ENCODE peak calls at places on chromosomes 13 and 19, in nine cellular contexts. P is HCT116, C is tibial nerve, T is keratinocyte, N is psoas muscle, B is K562, S is MM.1S, V is mucosa of descending colon, J is tibial artery. Y is an unnamed sample.

GRCh38 chr19:39098365-39099269 is 14.4 kb downstream of the ACP7 start:
- DNase-seq in P (no peak), V (no peak), J (no peak), N (no peak), T (no peak), C (no peak), S (no peak), B (no peak), Y (no peak)

GRCh38 chr13:104571161-104571889 is 1505.1 kb upstream of the SLC10A2 start:
- DNase-seq in N (peak; percentile 28), S (peak; percentile 28), P (peak; percentile 79), T (no peak), C (peak; percentile 46), B (no peak), V (peak; percentile 91), J (peak; percentile 69), Y (peak; percentile 37)

GRCh38 chr13:31518666-31519065 is 220.7 kb upstream of the RXFP2 start:
- DNase-seq in J (no peak), S (no peak), V (no peak), N (no peak), B (no peak), T (no peak), C (no peak), P (no peak), Y (no peak)

GRCh38 chr13:99288069-99288468 is 19.1 kb downstream of the GPR183 start:
- DNase-seq in B (no peak), V (no peak), C (no peak), S (no peak), P (no peak), N (no peak), T (no peak), J (no peak), Y (no peak)

GRCh38 chr19:30481823-30482222 is 109.6 kb downstream of the ZNF536 start:
- DNase-seq in P (no peak), S (no peak), V (no peak), B (no peak), J (no peak), N (no peak), T (no peak), C (no peak), Y (no peak)

GRCh38 chr13:111449041-111449440 is 128.6 kb downstream of the TEX29 start:
- DNase-seq in V (no peak), N (no peak), C (no peak), P (no peak), J (no peak), B (no peak), S (no peak), T (no peak), Y (no peak)

GRCh38 chr13:100533588-100534041 is 55.0 kb downstream of the GGACT start:
- DNase-seq in C (no peak), N (no peak), B (no peak), J (no peak), V (peak; percentile 36), S (no peak), T (no peak), P (no peak), Y (no peak)

GRCh38 chr13:110853235-110853721 is 61.6 kb downstream of the ANKRD10 start:
- DNase-seq in B (no peak), P (no peak), T (no peak), J (no peak), S (no peak), N (no peak), C (no peak), V (no peak), Y (no peak)

GRCh38 chr13:43663474-43664090 is 123.2 kb downstream of the ENOX1 start:
- DNase-seq in S (no peak), V (no peak), T (no peak), C (no peak), J (no peak), N (no peak), B (no peak), P (no peak), Y (no peak)

GRCh38 chr19:36489920-36490415 is 607 bp upstream of the ZNF566 start:
- DNase-seq in V (peak; percentile 85), P (no peak), N (no peak), S (peak; percentile 18), T (peak; percentile 75), J (peak; percentile 83), C (peak; percentile 17), B (peak; percentile 87), Y (peak; percentile 90)

DNA sequence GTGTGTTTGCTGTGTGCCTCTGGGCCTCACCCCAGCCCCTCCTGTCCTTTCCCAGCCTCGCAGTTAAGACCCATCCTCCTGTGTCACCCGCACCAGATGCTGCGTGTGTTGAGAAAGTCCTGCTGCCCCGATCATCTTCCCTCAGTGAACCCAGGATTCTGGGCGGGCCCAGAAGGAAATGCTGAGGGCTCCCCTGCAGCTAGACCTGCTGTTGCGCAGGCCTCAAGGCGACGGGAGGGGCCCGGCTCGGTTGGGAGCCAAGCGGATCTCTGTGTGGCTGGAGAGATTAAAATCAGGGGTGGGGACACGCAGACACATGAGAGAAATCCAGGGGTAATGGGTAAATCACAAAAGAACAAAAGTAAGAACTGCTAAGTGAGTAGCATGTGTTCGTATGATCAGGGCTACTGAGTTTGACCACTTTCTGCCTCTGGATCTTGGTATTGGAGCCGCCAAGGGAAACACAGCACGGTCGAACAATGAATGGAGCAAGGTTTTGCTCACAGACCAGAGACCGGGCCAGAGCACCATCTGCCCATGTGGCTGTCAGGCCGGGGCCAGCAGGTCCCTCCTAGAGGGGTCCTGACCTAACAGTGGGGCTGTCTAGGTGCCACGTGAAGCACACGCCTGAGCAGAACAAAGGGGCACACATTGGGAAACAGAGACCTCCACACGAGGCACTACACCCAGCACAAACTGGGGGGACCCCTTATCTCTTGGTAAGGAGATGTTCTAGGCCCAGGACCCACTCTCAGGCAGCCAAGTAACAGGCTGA is 7.1 kb downstream of the ZSCAN1 start:
- DNase-seq in T (no peak), B (no peak), N (no peak), V (no peak), S (no peak), J (no peak), C (no peak), P (no peak), Y (no peak)
- H3K9me3 ChIP-seq in T (peaks cover 19% of the 10 kb centered on the region), B (no peaks in the 10 kb centered on the region), N (peaks cover 12% of the 10 kb centered on the region), V (peaks cover 72% of the 10 kb centered on the region), S (no peaks in the 10 kb centered on the region), J (peaks cover 97% of the 10 kb centered on the region), C (no peaks in the 10 kb centered on the region), P (no peaks in the 10 kb centered on the region), Y (peaks cover 15% of the 10 kb centered on the region)

GRCh38 chr19:19514881-19515763 is at the start of gene TSSK6:
- DNase-seq in S (no peak), T (no peak), C (no peak), V (no peak), J (no peak), B (no peak), P (no peak), N (no peak), Y (peak; percentile 81)
- TF ChIP-seq CTCF in S (no peak), T (peak; percentile 24), C (no peak), V (no peak), J (no peak), B (no peak), P (no peak), N (no peak), Y (no peak)

DNA sequence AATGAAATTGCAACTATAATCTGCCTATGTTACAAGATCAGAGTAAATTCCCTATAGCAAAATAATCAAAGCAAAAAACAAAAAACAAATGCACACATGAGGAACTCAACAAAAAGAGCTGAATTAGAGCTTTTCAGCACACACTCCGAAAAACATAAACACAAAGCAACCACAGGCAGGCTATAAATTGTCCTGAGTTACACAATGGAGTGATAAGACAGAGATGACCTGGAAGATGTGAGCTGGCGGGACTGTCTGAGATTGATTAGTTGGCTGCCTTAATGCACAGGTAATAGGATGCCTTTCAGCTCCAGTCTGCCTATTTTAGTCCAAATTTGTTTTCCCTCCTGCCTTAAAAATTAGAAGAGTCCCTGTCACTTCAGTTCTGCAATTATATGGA is 159.0 kb upstream of the FNDC3A start:
- DNase-seq in S (no peak), T (no peak), P (no peak), J (no peak), N (no peak), B (no peak), C (no peak), V (no peak), Y (no peak)
- H3K9me3 ChIP-seq in S (no peaks in the 10 kb centered on the region), T (no peaks in the 10 kb centered on the region), P (no peaks in the 10 kb centered on the region), J (no peaks in the 10 kb centered on the region), N (no peaks in the 10 kb centered on the region), B (no peaks in the 10 kb centered on the region), C (no peaks in the 10 kb centered on the region), V (no peaks in the 10 kb centered on the region), Y (peaks cover 2% of the 10 kb centered on the region)

DNA sequence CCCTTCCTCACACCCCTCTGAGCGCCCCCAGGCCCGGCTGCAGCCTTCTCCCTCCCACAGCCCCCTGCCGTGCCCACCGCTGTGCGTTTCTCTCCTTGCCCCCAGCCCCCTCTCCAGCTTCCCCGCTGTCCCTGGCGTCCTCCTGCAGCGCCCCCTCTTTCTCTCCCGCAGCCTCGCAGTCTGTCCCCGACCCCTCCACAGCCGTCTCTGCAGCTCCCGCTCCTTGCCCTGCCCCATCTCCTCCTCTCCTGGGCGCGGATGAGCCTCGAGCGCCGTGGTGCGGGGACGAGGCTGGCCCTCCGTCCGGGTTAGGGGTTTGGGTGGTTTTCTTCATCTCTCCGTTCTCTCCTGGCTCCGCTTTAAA is 1.1 kb downstream of the KMT5C start:
- DNase-seq in T (no peak), V (peak; percentile 35), S (peak; percentile 25), J (no peak), P (no peak), C (no peak), N (no peak), B (no peak), Y (peak; percentile 83)
- TF ChIP-seq CTCF in T (no peak), V (no peak), S (peak; percentile 49), J (no peak), P (no peak), C (no peak), N (no peak), B (peak; percentile 52), Y (no peak)

Y was measured in spleen.